ENCODE peak calls at places on chromosomes 7 and 10, in four cellular contexts. W is cardiac muscle cell, B is left lung, T is fibroblast of lung. S is an unnamed sample. For H3K4me1, the result is how much of the 10 kb centered on the place peaks cover.

GRCh38 chr7:108436906-108437305 is 19.3 kb downstream of the NRCAM start:
- DNase-seq in B (no peak), T (no peak), W (no peak), S (no peak)

GRCh38 chr7:123538189-123538714 is 3.9 kb upstream of the IQUB start:
- DNase-seq in T (peak), W (no peak), B (no peak), S (no peak)

GRCh38 chr10:95758351-95759025 is 2.5 kb downstream of the ENTPD1 start:
- DNase-seq in T (no peak), B (no peak), W (no peak), S (no peak)

GRCh38 chr7:99257675-99258074 is 15.0 kb upstream of the MYH16 start:
- DNase-seq in W (no peak), B (no peak), T (no peak), S (no peak)

GRCh38 chr7:138169441-138169851 is 93.2 kb downstream of the AKR1D1 start:
- DNase-seq in B (no peak), W (no peak), T (no peak), S (peak)

GRCh38 chr7:139943391-139943790 is 114.3 kb downstream of the TBXAS1 start:
- DNase-seq in W (no peak), T (no peak), B (no peak), S (no peak)

GRCh38 chr10:17229967-17230682 is 2.1 kb downstream of the VIM start:
- DNase-seq in B (peak), W (peak), T (peak), S (peak)

GRCh38 chr10:121070257-121070656 is 219.1 kb downstream of the WDR11 start:
- DNase-seq in W (no peak), B (no peak), T (no peak), S (peak)

GRCh38 chr10:6607187-6607586 is 27.1 kb upstream of the PRKCQ start:
- DNase-seq in W (no peak), B (no peak), T (no peak), S (no peak)

GRCh38 chr10:102714621-102715455 is at the start of gene SFXN2:
- DNase-seq in B (no peak), T (no peak), W (no peak), S (peak)

GRCh38 chr7:55132890-55133551 is 114.2 kb downstream of the EGFR start:
- DNase-seq in W (no peak), T (peak), B (no peak), S (no peak)

GRCh38 chr7:79180533-79180932 is 272.9 kb downstream of the MAGI2 start:
- DNase-seq in W (no peak), T (no peak), B (no peak), S (no peak)

GRCh38 chr7:157126921-157127320 is 11.8 kb upstream of the UBE3C start:
- DNase-seq in W (no peak), B (no peak), T (no peak), S (no peak)

GRCh38 chr10:30357075-30357801 is 8.2 kb upstream of the MTPAP start:
- DNase-seq in W (no peak), B (no peak), T (no peak), S (no peak)

GRCh38 chr7:90624128-90624980 is 28.2 kb downstream of the CDK14 start:
- DNase-seq in T (peak), B (no peak), W (no peak), S (no peak)

GRCh38 chr10:46016811-46017210 is 13.6 kb downstream of the NCOA4 start:
- DNase-seq in B (no peak), W (no peak), T (no peak), S (no peak)
- H3K4me1 ChIP-seq in B (half or more), W (half or more), T (under half), S (under half)

GRCh38 chr10:35870665-35871310 is 228.7 kb upstream of the FZD8 start:
- DNase-seq in B (no peak), T (no peak), W (no peak), S (no peak)
- H3K4me3 ChIP-seq in B (no peak), T (no peak), W (no peak), S (no peak)

GRCh38 chr10:79239275-79239779 is 107.9 kb upstream of the PPIF start:
- DNase-seq in B (peak), W (peak), T (peak), S (peak)
- H3K4me1 ChIP-seq in B (half or more), W (half or more), T (under half), S (under half)

DNA sequence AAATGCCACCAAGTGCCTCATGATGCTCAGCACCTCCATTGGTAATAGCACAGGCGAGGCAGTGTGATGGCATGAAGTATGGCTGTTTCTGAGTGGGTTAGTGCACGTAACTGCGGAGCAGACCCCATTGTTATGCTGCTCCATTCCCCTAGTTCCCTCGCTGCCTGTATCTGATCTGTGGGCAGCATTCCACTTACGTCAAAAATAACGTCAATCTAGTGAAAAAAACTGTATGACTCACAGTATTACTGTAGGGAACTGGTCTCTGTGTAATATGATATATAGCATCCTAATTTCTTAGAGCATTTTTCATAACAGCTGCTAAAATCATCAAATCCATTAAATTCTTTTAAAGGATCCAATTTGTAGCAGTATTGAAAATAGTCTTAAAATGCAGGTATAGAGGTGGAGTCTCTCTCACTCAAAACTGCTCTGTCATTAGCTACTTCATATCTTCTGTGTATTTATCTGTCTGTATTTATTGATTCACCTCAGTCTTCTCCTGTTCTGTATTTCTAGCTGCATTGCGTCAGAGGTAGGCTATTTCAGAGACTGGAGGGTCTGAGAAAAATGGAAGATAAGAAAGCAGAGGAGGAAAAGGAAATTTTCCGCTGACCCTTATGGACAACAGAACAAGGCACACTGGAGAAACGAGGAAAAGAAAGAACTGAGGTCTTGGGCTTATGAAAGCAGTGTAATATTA is 60.0 kb downstream of the PON1 start:
- DNase-seq in B (no peak), W (no peak), T (peak), S (no peak)
- H3K4me3 ChIP-seq in B (no peak), W (no peak), T (no peak), S (no peak)

S was measured in HAP-1.